ENCODE peak calls at places on chromosomes 4 and X, in eight cellular contexts. One of them, this sample, is unnamed.

GRCh38 chrX:40085086-40085551 is 12.6 kb downstream of the BCOR start:
- DNase-seq in GM23338: no peak
- DNase-seq in GM23248: peak; percentile 85
- DNase-seq in HCT116: no peak
- DNase-seq in PC-9: peak; percentile 21
- DNase-seq in hepatocyte: peak; percentile 58
- DNase-seq in OCI-LY7: no peak
- DNase-seq in PC-3: peak; percentile 90
- DNase-seq in this sample: no peak

GRCh38 chr4:140249351-140249750 is 95.4 kb upstream of the MAML3 start:
- DNase-seq in GM23338: no peak
- DNase-seq in GM23248: peak; percentile 21
- DNase-seq in HCT116: no peak
- DNase-seq in PC-9: no peak
- DNase-seq in hepatocyte: no peak
- DNase-seq in OCI-LY7: peak; percentile 18
- DNase-seq in PC-3: peak; percentile 29
- DNase-seq in this sample: no peak

GRCh38 chrX:41412261-41413167 is 34.6 kb upstream of the NYX start:
- DNase-seq in GM23338: peak; percentile 4
- DNase-seq in GM23248: no peak
- DNase-seq in HCT116: no peak
- DNase-seq in PC-9: peak; percentile 16
- DNase-seq in hepatocyte: peak; percentile 55
- DNase-seq in OCI-LY7: no peak
- DNase-seq in PC-3: no peak
- DNase-seq in this sample: no peak

GRCh38 chr4:118772149-118773081 is 63.5 kb downstream of the SEC24D start:
- DNase-seq in GM23338: peak; percentile 69
- DNase-seq in GM23248: peak; percentile 72
- DNase-seq in HCT116: peak; percentile 34
- DNase-seq in PC-9: no peak
- DNase-seq in hepatocyte: peak; percentile 51
- DNase-seq in OCI-LY7: peak; percentile 67
- DNase-seq in PC-3: peak; percentile 58
- DNase-seq in this sample: no peak

GRCh38 chrX:153494061-153494460 is 719 bp upstream of the BGN start:
- DNase-seq in GM23338: no peak
- DNase-seq in GM23248: peak; percentile 51
- DNase-seq in HCT116: no peak
- DNase-seq in PC-9: no peak
- DNase-seq in hepatocyte: no peak
- DNase-seq in OCI-LY7: no peak
- DNase-seq in PC-3: no peak
- DNase-seq in this sample: no peak

GRCh38 chrX:100864967-100865366 is 9.2 kb downstream of the NOX1 start:
- DNase-seq in GM23338: no peak
- DNase-seq in GM23248: peak; percentile 54
- DNase-seq in HCT116: no peak
- DNase-seq in PC-9: no peak
- DNase-seq in hepatocyte: no peak
- DNase-seq in OCI-LY7: no peak
- DNase-seq in PC-3: peak; percentile 27
- DNase-seq in this sample: no peak

GRCh38 chr4:26015133-26015651 is 101.2 kb downstream of the SMIM20 start:
- DNase-seq in GM23338: no peak
- DNase-seq in GM23248: peak; percentile 100
- DNase-seq in HCT116: no peak
- DNase-seq in PC-9: no peak
- DNase-seq in hepatocyte: no peak
- DNase-seq in OCI-LY7: no peak
- DNase-seq in PC-3: no peak
- DNase-seq in this sample: no peak

GRCh38 chrX:39327255-39327654 is 526.0 kb downstream of the MID1IP1 start:
- DNase-seq in GM23338: no peak
- DNase-seq in GM23248: no peak
- DNase-seq in HCT116: no peak
- DNase-seq in PC-9: no peak
- DNase-seq in hepatocyte: no peak
- DNase-seq in OCI-LY7: no peak
- DNase-seq in PC-3: no peak
- DNase-seq in this sample: no peak

GRCh38 chrX:107626481-107626880 is 1.8 kb upstream of the PRPS1 start:
- DNase-seq in GM23338: no peak
- DNase-seq in GM23248: no peak
- DNase-seq in HCT116: no peak
- DNase-seq in PC-9: peak; percentile 58
- DNase-seq in hepatocyte: no peak
- DNase-seq in OCI-LY7: no peak
- DNase-seq in PC-3: peak; percentile 55
- DNase-seq in this sample: no peak

GRCh38 chrX:12975999-12976558 is 1.2 kb downstream of the TMSB4X start:
- DNase-seq in GM23338: peak; percentile 44
- DNase-seq in GM23248: peak; percentile 60
- DNase-seq in HCT116: no peak
- DNase-seq in PC-9: peak; percentile 49
- DNase-seq in hepatocyte: peak; percentile 75
- DNase-seq in OCI-LY7: peak; percentile 79
- DNase-seq in PC-3: peak; percentile 43
- DNase-seq in this sample: peak; percentile 67

GRCh38 chr4:114905017-114905416 is 208.4 kb downstream of the NDST4 start:
- DNase-seq in GM23338: no peak
- DNase-seq in GM23248: no peak
- DNase-seq in HCT116: no peak
- DNase-seq in PC-9: no peak
- DNase-seq in hepatocyte: no peak
- DNase-seq in OCI-LY7: no peak
- DNase-seq in PC-3: no peak
- DNase-seq in this sample: no peak

DNA sequence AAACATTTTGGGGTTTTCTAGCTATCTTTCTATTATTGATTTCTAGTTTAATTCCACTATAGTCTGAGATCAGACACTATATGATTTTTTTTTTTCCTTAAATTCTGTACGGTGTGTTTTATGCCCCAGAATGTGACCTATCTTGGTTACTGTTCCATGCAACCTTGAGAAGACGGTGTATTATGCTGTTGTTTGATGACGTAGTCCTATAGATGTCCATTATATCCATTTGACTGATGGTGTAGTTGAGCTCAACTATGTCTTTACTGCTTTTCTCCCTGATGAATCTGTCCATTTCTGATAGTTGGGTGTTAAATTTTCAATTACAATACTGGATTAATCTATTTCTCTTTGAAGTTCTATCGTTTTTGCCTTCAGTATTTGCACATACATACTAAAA is 212.5 kb downstream of the NDST4 start:
- DNase-seq in GM23338: no peak
- DNase-seq in GM23248: no peak
- DNase-seq in HCT116: no peak
- DNase-seq in PC-9: no peak
- DNase-seq in hepatocyte: no peak
- DNase-seq in OCI-LY7: no peak
- DNase-seq in PC-3: no peak
- DNase-seq in this sample: no peak
- H3K9me2 ChIP-seq in GM23338: no peaks in the 10 kb centered on the region
- H3K9me2 ChIP-seq in GM23248: no peaks in the 10 kb centered on the region
- H3K9me2 ChIP-seq in HCT116: no peaks in the 10 kb centered on the region
- H3K9me2 ChIP-seq in PC-9: no peaks in the 10 kb centered on the region
- H3K9me2 ChIP-seq in hepatocyte: no peaks in the 10 kb centered on the region
- H3K9me2 ChIP-seq in OCI-LY7: no peaks in the 10 kb centered on the region
- H3K9me2 ChIP-seq in PC-3: no peaks in the 10 kb centered on the region
- H3K9me2 ChIP-seq in this sample: no peaks in the 10 kb centered on the region

DNA sequence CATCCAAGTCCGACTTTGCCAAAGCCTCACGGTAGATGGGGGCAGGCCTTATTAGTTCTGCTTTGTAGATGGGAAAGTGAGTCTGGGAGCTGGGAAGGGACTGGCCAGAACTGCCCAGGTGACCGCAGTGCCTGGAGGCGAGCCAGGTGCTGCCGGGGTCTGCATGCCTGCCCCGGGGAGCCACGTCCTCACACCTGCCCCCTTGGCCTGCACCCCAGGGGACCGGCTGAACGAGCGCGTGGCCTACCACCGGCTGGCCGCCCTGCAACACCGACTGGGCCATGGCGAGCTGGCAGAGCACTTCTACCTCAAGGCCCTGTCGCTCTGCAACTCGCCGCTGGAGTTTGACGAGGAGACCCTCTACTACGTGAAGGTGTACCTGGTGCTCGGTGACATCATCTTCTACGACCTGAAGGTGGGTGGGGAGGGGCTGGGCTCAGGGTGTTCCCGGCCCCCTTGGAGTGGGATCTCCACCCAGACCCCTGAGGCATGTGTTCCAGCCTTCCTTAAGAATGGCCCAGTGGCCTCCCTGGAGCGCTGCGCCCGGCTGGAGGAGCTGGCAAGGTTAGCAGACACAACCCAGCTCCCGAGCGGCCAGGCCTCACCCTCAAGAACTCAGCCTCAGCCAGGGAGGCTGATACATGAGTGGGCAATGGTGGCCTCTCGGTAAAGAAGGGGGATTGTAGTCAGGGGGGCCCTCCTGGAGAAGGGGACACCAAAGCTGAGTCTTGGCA is 32.1 kb upstream of the HTRA3 start:
- DNase-seq in GM23338: no peak
- DNase-seq in GM23248: no peak
- DNase-seq in HCT116: no peak
- DNase-seq in PC-9: no peak
- DNase-seq in hepatocyte: no peak
- DNase-seq in OCI-LY7: no peak
- DNase-seq in PC-3: no peak
- DNase-seq in this sample: no peak
- H3K4me1 ChIP-seq in GM23338: no peaks in the 10 kb centered on the region
- H3K4me1 ChIP-seq in GM23248: no peaks in the 10 kb centered on the region
- H3K4me1 ChIP-seq in HCT116: peaks cover 2% of the 10 kb centered on the region
- H3K4me1 ChIP-seq in PC-9: no peaks in the 10 kb centered on the region
- H3K4me1 ChIP-seq in hepatocyte: peaks cover 14% of the 10 kb centered on the region
- H3K4me1 ChIP-seq in OCI-LY7: peaks cover 10% of the 10 kb centered on the region
- H3K4me1 ChIP-seq in PC-3: peaks cover 2% of the 10 kb centered on the region
- H3K4me1 ChIP-seq in this sample: peaks cover 14% of the 10 kb centered on the region

GRCh38 chrX:155951237-155951789 is 46.2 kb upstream of the IL9R start:
- DNase-seq in GM23338: no peak
- DNase-seq in GM23248: no peak
- DNase-seq in HCT116: no peak
- DNase-seq in PC-9: no peak
- DNase-seq in hepatocyte: no peak
- DNase-seq in OCI-LY7: no peak
- DNase-seq in PC-3: no peak
- DNase-seq in this sample: no peak
- H3K9me2 ChIP-seq in GM23338: peaks cover 5% of the 10 kb centered on the region
- H3K9me2 ChIP-seq in GM23248: no peaks in the 10 kb centered on the region
- H3K9me2 ChIP-seq in HCT116: no peaks in the 10 kb centered on the region
- H3K9me2 ChIP-seq in PC-9: no peaks in the 10 kb centered on the region
- H3K9me2 ChIP-seq in hepatocyte: no peaks in the 10 kb centered on the region
- H3K9me2 ChIP-seq in OCI-LY7: no peaks in the 10 kb centered on the region
- H3K9me2 ChIP-seq in PC-3: no peaks in the 10 kb centered on the region
- H3K9me2 ChIP-seq in this sample: no peaks in the 10 kb centered on the region

GRCh38 chr4:186689476-186689875 is 34.2 kb downstream of the FAT1 start:
- DNase-seq in GM23338: no peak
- DNase-seq in GM23248: peak; percentile 30
- DNase-seq in HCT116: no peak
- DNase-seq in PC-9: no peak
- DNase-seq in hepatocyte: no peak
- DNase-seq in OCI-LY7: no peak
- DNase-seq in PC-3: no peak
- DNase-seq in this sample: no peak

GRCh38 chr4:186684889-186685309 is 38.8 kb downstream of the FAT1 start:
- DNase-seq in GM23338: peak; percentile 72
- DNase-seq in GM23248: no peak
- DNase-seq in HCT116: no peak
- DNase-seq in PC-9: peak; percentile 55
- DNase-seq in hepatocyte: peak; percentile 53
- DNase-seq in OCI-LY7: no peak
- DNase-seq in PC-3: peak; percentile 34
- DNase-seq in this sample: no peak

GRCh38 chr4:186688150-186688943 is 35.3 kb downstream of the FAT1 start:
- DNase-seq in GM23338: peak; percentile 67
- DNase-seq in GM23248: no peak
- DNase-seq in HCT116: no peak
- DNase-seq in PC-9: no peak
- DNase-seq in hepatocyte: no peak
- DNase-seq in OCI-LY7: no peak
- DNase-seq in PC-3: no peak
- DNase-seq in this sample: no peak

GRCh38 chr4:186685744-186686143 is 37.9 kb downstream of the FAT1 start:
- DNase-seq in GM23338: peak; percentile 42
- DNase-seq in GM23248: peak; percentile 90
- DNase-seq in HCT116: peak; percentile 35
- DNase-seq in PC-9: peak; percentile 32
- DNase-seq in hepatocyte: peak; percentile 55
- DNase-seq in OCI-LY7: no peak
- DNase-seq in PC-3: peak; percentile 87
- DNase-seq in this sample: no peak

DNA sequence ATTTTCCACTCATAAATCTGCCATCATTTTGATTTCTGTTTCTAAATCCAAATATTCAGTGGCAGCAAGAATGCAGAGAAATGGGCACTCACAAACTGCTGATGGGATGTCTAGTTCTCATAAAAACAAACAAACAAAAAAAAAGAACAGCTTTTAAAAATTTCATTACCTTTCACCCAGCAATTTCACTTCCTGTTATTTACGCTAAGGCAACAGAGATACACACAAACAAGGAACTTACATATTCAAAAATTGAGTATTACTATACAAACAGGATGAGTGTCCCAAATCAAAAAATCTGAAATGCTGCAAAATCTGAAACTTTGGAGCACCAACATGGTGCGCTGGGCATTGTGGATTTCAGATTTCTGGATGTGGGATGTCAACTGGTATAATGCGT is 36.4 kb downstream of the FAT1 start:
- DNase-seq in GM23338: no peak
- DNase-seq in GM23248: no peak
- DNase-seq in HCT116: no peak
- DNase-seq in PC-9: no peak
- DNase-seq in hepatocyte: no peak
- DNase-seq in OCI-LY7: no peak
- DNase-seq in PC-3: peak; percentile 7
- DNase-seq in this sample: no peak
- H3K4me1 ChIP-seq in GM23338: peaks cover 63% of the 10 kb centered on the region
- H3K4me1 ChIP-seq in GM23248: peaks cover 40% of the 10 kb centered on the region
- H3K4me1 ChIP-seq in HCT116: peaks cover 69% of the 10 kb centered on the region
- H3K4me1 ChIP-seq in PC-9: peaks cover 15% of the 10 kb centered on the region
- H3K4me1 ChIP-seq in hepatocyte: peaks cover 37% of the 10 kb centered on the region
- H3K4me1 ChIP-seq in OCI-LY7: no peaks in the 10 kb centered on the region
- H3K4me1 ChIP-seq in PC-3: peaks cover 47% of the 10 kb centered on the region
- H3K4me1 ChIP-seq in this sample: peaks cover 32% of the 10 kb centered on the region

GRCh38 chr4:7552466-7552865 is 117.7 kb upstream of the PSAPL1 start:
- DNase-seq in GM23338: no peak
- DNase-seq in GM23248: no peak
- DNase-seq in HCT116: no peak
- DNase-seq in PC-9: no peak
- DNase-seq in hepatocyte: no peak
- DNase-seq in OCI-LY7: no peak
- DNase-seq in PC-3: no peak
- DNase-seq in this sample: no peak
- H3K9me2 ChIP-seq in GM23338: no peaks in the 10 kb centered on the region
- H3K9me2 ChIP-seq in GM23248: no peaks in the 10 kb centered on the region
- H3K9me2 ChIP-seq in HCT116: no peaks in the 10 kb centered on the region
- H3K9me2 ChIP-seq in PC-9: no peaks in the 10 kb centered on the region
- H3K9me2 ChIP-seq in hepatocyte: no peaks in the 10 kb centered on the region
- H3K9me2 ChIP-seq in OCI-LY7: no peaks in the 10 kb centered on the region
- H3K9me2 ChIP-seq in PC-3: no peaks in the 10 kb centered on the region
- H3K9me2 ChIP-seq in this sample: no peaks in the 10 kb centered on the region

GRCh38 chrX:45757272-45757671 is 556.6 kb upstream of the DIPK2B start:
- DNase-seq in GM23338: no peak
- DNase-seq in GM23248: peak; percentile 0
- DNase-seq in HCT116: no peak
- DNase-seq in PC-9: no peak
- DNase-seq in hepatocyte: no peak
- DNase-seq in OCI-LY7: no peak
- DNase-seq in PC-3: no peak
- DNase-seq in this sample: no peak
- H3K4me1 ChIP-seq in GM23338: peaks cover 2% of the 10 kb centered on the region
- H3K4me1 ChIP-seq in GM23248: peaks cover 69% of the 10 kb centered on the region
- H3K4me1 ChIP-seq in HCT116: peaks cover 87% of the 10 kb centered on the region
- H3K4me1 ChIP-seq in PC-9: no peaks in the 10 kb centered on the region
- H3K4me1 ChIP-seq in hepatocyte: no peaks in the 10 kb centered on the region
- H3K4me1 ChIP-seq in OCI-LY7: no peaks in the 10 kb centered on the region
- H3K4me1 ChIP-seq in PC-3: peaks cover 92% of the 10 kb centered on the region
- H3K4me1 ChIP-seq in this sample: peaks cover 55% of the 10 kb centered on the region